ENCODE peak calls at places on chromosomes 13 and 19, in nine cellular contexts. One of them, this sample, is unnamed.
A peak's percentile ranks its signal among the peaks of the same experiment; 100 is the strongest.

GRCh38 chr19:35206379-35206778 is 22.2 kb downstream of the FAM187B start:
- ATAC-seq in aorta: no peak
- ATAC-seq in activated B cell treated with CpG ODN at 0.5 μM for 24 hours: peak; percentile 51
- ATAC-seq in CD4-positive, alpha-beta T cell: peak; percentile 46
- ATAC-seq in activated T-cell treated with anti-CD3 and anti-CD28 coated beads, Interleukin-2, amount 50 U/mL, for 72 hours: peak; percentile 50
- ATAC-seq in CD8-positive, alpha-beta T cell: peak; percentile 28
- ATAC-seq in WTC11: no peak
- ATAC-seq in right cardiac atrium: no peak
- ATAC-seq in left cardiac atrium: no peak
- ATAC-seq in this sample: peak; percentile 87

GRCh38 chr13:36818483-36819063 is 449 bp upstream of the RFXAP start:
- ATAC-seq in aorta: peak; percentile 27
- ATAC-seq in activated B cell treated with CpG ODN at 0.5 μM for 24 hours: no peak
- ATAC-seq in CD4-positive, alpha-beta T cell: no peak
- ATAC-seq in activated T-cell treated with anti-CD3 and anti-CD28 coated beads, Interleukin-2, amount 50 U/mL, for 72 hours: no peak
- ATAC-seq in CD8-positive, alpha-beta T cell: no peak
- ATAC-seq in WTC11: peak; percentile 18
- ATAC-seq in right cardiac atrium: no peak
- ATAC-seq in left cardiac atrium: no peak
- ATAC-seq in this sample: peak; percentile 1

GRCh38 chr13:44583126-44583525 is 7.0 kb upstream of the TSC22D1 start:
- ATAC-seq in aorta: no peak
- ATAC-seq in activated B cell treated with CpG ODN at 0.5 μM for 24 hours: no peak
- ATAC-seq in CD4-positive, alpha-beta T cell: no peak
- ATAC-seq in activated T-cell treated with anti-CD3 and anti-CD28 coated beads, Interleukin-2, amount 50 U/mL, for 72 hours: no peak
- ATAC-seq in CD8-positive, alpha-beta T cell: no peak
- ATAC-seq in WTC11: no peak
- ATAC-seq in right cardiac atrium: no peak
- ATAC-seq in left cardiac atrium: no peak
- ATAC-seq in this sample: no peak

GRCh38 chr13:25224151-25224550 is 52.1 kb upstream of the AMER2 start:
- ATAC-seq in aorta: no peak
- ATAC-seq in activated B cell treated with CpG ODN at 0.5 μM for 24 hours: no peak
- ATAC-seq in CD4-positive, alpha-beta T cell: no peak
- ATAC-seq in activated T-cell treated with anti-CD3 and anti-CD28 coated beads, Interleukin-2, amount 50 U/mL, for 72 hours: no peak
- ATAC-seq in CD8-positive, alpha-beta T cell: no peak
- ATAC-seq in WTC11: no peak
- ATAC-seq in right cardiac atrium: no peak
- ATAC-seq in left cardiac atrium: no peak
- ATAC-seq in this sample: no peak

GRCh38 chr19:10952809-10953208 is 8.0 kb upstream of the SMARCA4 start:
- ATAC-seq in aorta: no peak
- ATAC-seq in activated B cell treated with CpG ODN at 0.5 μM for 24 hours: no peak
- ATAC-seq in CD4-positive, alpha-beta T cell: no peak
- ATAC-seq in activated T-cell treated with anti-CD3 and anti-CD28 coated beads, Interleukin-2, amount 50 U/mL, for 72 hours: no peak
- ATAC-seq in CD8-positive, alpha-beta T cell: no peak
- ATAC-seq in WTC11: no peak
- ATAC-seq in right cardiac atrium: no peak
- ATAC-seq in left cardiac atrium: no peak
- ATAC-seq in this sample: no peak

GRCh38 chr13:102041544-102041943 is 360.3 kb downstream of the FGF14 start:
- ATAC-seq in aorta: no peak
- ATAC-seq in activated B cell treated with CpG ODN at 0.5 μM for 24 hours: no peak
- ATAC-seq in CD4-positive, alpha-beta T cell: no peak
- ATAC-seq in activated T-cell treated with anti-CD3 and anti-CD28 coated beads, Interleukin-2, amount 50 U/mL, for 72 hours: no peak
- ATAC-seq in CD8-positive, alpha-beta T cell: no peak
- ATAC-seq in WTC11: no peak
- ATAC-seq in right cardiac atrium: no peak
- ATAC-seq in left cardiac atrium: no peak
- ATAC-seq in this sample: no peak

GRCh38 chr13:59458908-59459579 is 704.7 kb downstream of the DIAPH3 start:
- ATAC-seq in aorta: no peak
- ATAC-seq in activated B cell treated with CpG ODN at 0.5 μM for 24 hours: no peak
- ATAC-seq in CD4-positive, alpha-beta T cell: no peak
- ATAC-seq in activated T-cell treated with anti-CD3 and anti-CD28 coated beads, Interleukin-2, amount 50 U/mL, for 72 hours: no peak
- ATAC-seq in CD8-positive, alpha-beta T cell: no peak
- ATAC-seq in WTC11: peak; percentile 81
- ATAC-seq in right cardiac atrium: peak; percentile 84
- ATAC-seq in left cardiac atrium: peak; percentile 95
- ATAC-seq in this sample: no peak

GRCh38 chr13:101785858-101786257 is 333.4 kb downstream of the ITGBL1 start:
- ATAC-seq in aorta: no peak
- ATAC-seq in activated B cell treated with CpG ODN at 0.5 μM for 24 hours: no peak
- ATAC-seq in CD4-positive, alpha-beta T cell: no peak
- ATAC-seq in activated T-cell treated with anti-CD3 and anti-CD28 coated beads, Interleukin-2, amount 50 U/mL, for 72 hours: no peak
- ATAC-seq in CD8-positive, alpha-beta T cell: no peak
- ATAC-seq in WTC11: peak; percentile 100
- ATAC-seq in right cardiac atrium: peak; percentile 68
- ATAC-seq in left cardiac atrium: peak; percentile 68
- ATAC-seq in this sample: peak; percentile 7

GRCh38 chr19:49497790-49498106 is 1.5 kb downstream of the RPS11 start:
- ATAC-seq in aorta: no peak
- ATAC-seq in activated B cell treated with CpG ODN at 0.5 μM for 24 hours: no peak
- ATAC-seq in CD4-positive, alpha-beta T cell: no peak
- ATAC-seq in activated T-cell treated with anti-CD3 and anti-CD28 coated beads, Interleukin-2, amount 50 U/mL, for 72 hours: no peak
- ATAC-seq in CD8-positive, alpha-beta T cell: no peak
- ATAC-seq in WTC11: no peak
- ATAC-seq in right cardiac atrium: no peak
- ATAC-seq in left cardiac atrium: no peak
- ATAC-seq in this sample: no peak

GRCh38 chr19:7294571-7295212 is 478 bp upstream of the INSR start:
- ATAC-seq in aorta: peak; percentile 86
- ATAC-seq in activated B cell treated with CpG ODN at 0.5 μM for 24 hours: peak; percentile 33
- ATAC-seq in CD4-positive, alpha-beta T cell: no peak
- ATAC-seq in activated T-cell treated with anti-CD3 and anti-CD28 coated beads, Interleukin-2, amount 50 U/mL, for 72 hours: peak; percentile 55
- ATAC-seq in CD8-positive, alpha-beta T cell: no peak
- ATAC-seq in WTC11: no peak
- ATAC-seq in right cardiac atrium: peak; percentile 80
- ATAC-seq in left cardiac atrium: peak; percentile 78
- ATAC-seq in this sample: peak; percentile 63

GRCh38 chr13:24184855-24185254 is 24.3 kb downstream of the SPATA13 start:
- ATAC-seq in aorta: no peak
- ATAC-seq in activated B cell treated with CpG ODN at 0.5 μM for 24 hours: no peak
- ATAC-seq in CD4-positive, alpha-beta T cell: no peak
- ATAC-seq in activated T-cell treated with anti-CD3 and anti-CD28 coated beads, Interleukin-2, amount 50 U/mL, for 72 hours: no peak
- ATAC-seq in CD8-positive, alpha-beta T cell: no peak
- ATAC-seq in WTC11: no peak
- ATAC-seq in right cardiac atrium: no peak
- ATAC-seq in left cardiac atrium: no peak
- ATAC-seq in this sample: no peak

GRCh38 chr19:47615230-47615629 is 6.3 kb downstream of the BICRA start:
- ATAC-seq in aorta: no peak
- ATAC-seq in activated B cell treated with CpG ODN at 0.5 μM for 24 hours: no peak
- ATAC-seq in CD4-positive, alpha-beta T cell: no peak
- ATAC-seq in activated T-cell treated with anti-CD3 and anti-CD28 coated beads, Interleukin-2, amount 50 U/mL, for 72 hours: no peak
- ATAC-seq in CD8-positive, alpha-beta T cell: no peak
- ATAC-seq in WTC11: no peak
- ATAC-seq in right cardiac atrium: no peak
- ATAC-seq in left cardiac atrium: no peak
- ATAC-seq in this sample: peak; percentile 84

GRCh38 chr13:43325636-43326035 is 302.2 kb downstream of the DNAJC15 start:
- ATAC-seq in aorta: no peak
- ATAC-seq in activated B cell treated with CpG ODN at 0.5 μM for 24 hours: no peak
- ATAC-seq in CD4-positive, alpha-beta T cell: no peak
- ATAC-seq in activated T-cell treated with anti-CD3 and anti-CD28 coated beads, Interleukin-2, amount 50 U/mL, for 72 hours: no peak
- ATAC-seq in CD8-positive, alpha-beta T cell: no peak
- ATAC-seq in WTC11: no peak
- ATAC-seq in right cardiac atrium: peak; percentile 40
- ATAC-seq in left cardiac atrium: peak; percentile 70
- ATAC-seq in this sample: no peak

GRCh38 chr13:99363391-99363790 is 56.2 kb upstream of the GPR183 start:
- ATAC-seq in aorta: no peak
- ATAC-seq in activated B cell treated with CpG ODN at 0.5 μM for 24 hours: no peak
- ATAC-seq in CD4-positive, alpha-beta T cell: no peak
- ATAC-seq in activated T-cell treated with anti-CD3 and anti-CD28 coated beads, Interleukin-2, amount 50 U/mL, for 72 hours: no peak
- ATAC-seq in CD8-positive, alpha-beta T cell: no peak
- ATAC-seq in WTC11: no peak
- ATAC-seq in right cardiac atrium: no peak
- ATAC-seq in left cardiac atrium: peak; percentile 21
- ATAC-seq in this sample: no peak

GRCh38 chr19:42069619-42070293 is at the start of gene GRIK5:
- ATAC-seq in aorta: peak; percentile 34
- ATAC-seq in activated B cell treated with CpG ODN at 0.5 μM for 24 hours: no peak
- ATAC-seq in CD4-positive, alpha-beta T cell: peak; percentile 32
- ATAC-seq in activated T-cell treated with anti-CD3 and anti-CD28 coated beads, Interleukin-2, amount 50 U/mL, for 72 hours: no peak
- ATAC-seq in CD8-positive, alpha-beta T cell: no peak
- ATAC-seq in WTC11: peak; percentile 53
- ATAC-seq in right cardiac atrium: peak; percentile 38
- ATAC-seq in left cardiac atrium: peak; percentile 64
- ATAC-seq in this sample: peak; percentile 20

GRCh38 chr19:3111586-3112247 is 17.6 kb downstream of the GNA11 start:
- ATAC-seq in aorta: no peak
- ATAC-seq in activated B cell treated with CpG ODN at 0.5 μM for 24 hours: no peak
- ATAC-seq in CD4-positive, alpha-beta T cell: no peak
- ATAC-seq in activated T-cell treated with anti-CD3 and anti-CD28 coated beads, Interleukin-2, amount 50 U/mL, for 72 hours: no peak
- ATAC-seq in CD8-positive, alpha-beta T cell: no peak
- ATAC-seq in WTC11: no peak
- ATAC-seq in right cardiac atrium: no peak
- ATAC-seq in left cardiac atrium: no peak
- ATAC-seq in this sample: no peak

GRCh38 chr19:3370728-3371591 is 4.6 kb downstream of the NFIC start:
- ATAC-seq in aorta: no peak
- ATAC-seq in activated B cell treated with CpG ODN at 0.5 μM for 24 hours: no peak
- ATAC-seq in CD4-positive, alpha-beta T cell: no peak
- ATAC-seq in activated T-cell treated with anti-CD3 and anti-CD28 coated beads, Interleukin-2, amount 50 U/mL, for 72 hours: no peak
- ATAC-seq in CD8-positive, alpha-beta T cell: no peak
- ATAC-seq in WTC11: no peak
- ATAC-seq in right cardiac atrium: no peak
- ATAC-seq in left cardiac atrium: no peak
- ATAC-seq in this sample: peak; percentile 39

GRCh38 chr13:27270594-27271520 is at the start of gene RASL11A:
- ATAC-seq in aorta: peak; percentile 96
- ATAC-seq in activated B cell treated with CpG ODN at 0.5 μM for 24 hours: peak; percentile 91
- ATAC-seq in CD4-positive, alpha-beta T cell: peak; percentile 91
- ATAC-seq in activated T-cell treated with anti-CD3 and anti-CD28 coated beads, Interleukin-2, amount 50 U/mL, for 72 hours: peak; percentile 89
- ATAC-seq in CD8-positive, alpha-beta T cell: peak; percentile 93
- ATAC-seq in WTC11: peak; percentile 90
- ATAC-seq in right cardiac atrium: peak; percentile 96
- ATAC-seq in left cardiac atrium: peak; percentile 96
- ATAC-seq in this sample: peak; percentile 93

GRCh38 chr19:32041681-32042292 is 303.6 kb upstream of the ZNF507 start:
- ATAC-seq in aorta: no peak
- ATAC-seq in activated B cell treated with CpG ODN at 0.5 μM for 24 hours: no peak
- ATAC-seq in CD4-positive, alpha-beta T cell: no peak
- ATAC-seq in activated T-cell treated with anti-CD3 and anti-CD28 coated beads, Interleukin-2, amount 50 U/mL, for 72 hours: no peak
- ATAC-seq in CD8-positive, alpha-beta T cell: no peak
- ATAC-seq in WTC11: peak; percentile 47
- ATAC-seq in right cardiac atrium: no peak
- ATAC-seq in left cardiac atrium: peak; percentile 33
- ATAC-seq in this sample: no peak

GRCh38 chr19:28500982-28501633 is 711.8 kb downstream of the UQCRFS1 start:
- ATAC-seq in aorta: no peak
- ATAC-seq in activated B cell treated with CpG ODN at 0.5 μM for 24 hours: no peak
- ATAC-seq in CD4-positive, alpha-beta T cell: no peak
- ATAC-seq in activated T-cell treated with anti-CD3 and anti-CD28 coated beads, Interleukin-2, amount 50 U/mL, for 72 hours: no peak
- ATAC-seq in CD8-positive, alpha-beta T cell: no peak
- ATAC-seq in WTC11: no peak
- ATAC-seq in right cardiac atrium: no peak
- ATAC-seq in left cardiac atrium: no peak
- ATAC-seq in this sample: no peak

GRCh38 chr13:87274209-87274819 is 396.9 kb upstream of the SLITRK5 start:
- ATAC-seq in aorta: no peak
- ATAC-seq in activated B cell treated with CpG ODN at 0.5 μM for 24 hours: no peak
- ATAC-seq in CD4-positive, alpha-beta T cell: no peak
- ATAC-seq in activated T-cell treated with anti-CD3 and anti-CD28 coated beads, Interleukin-2, amount 50 U/mL, for 72 hours: no peak
- ATAC-seq in CD8-positive, alpha-beta T cell: no peak
- ATAC-seq in WTC11: peak; percentile 92
- ATAC-seq in right cardiac atrium: no peak
- ATAC-seq in left cardiac atrium: no peak
- ATAC-seq in this sample: no peak

GRCh38 chr19:43777163-43777700 is 3.5 kb downstream of the KCNN4 start:
- ATAC-seq in aorta: no peak
- ATAC-seq in activated B cell treated with CpG ODN at 0.5 μM for 24 hours: no peak
- ATAC-seq in CD4-positive, alpha-beta T cell: peak; percentile 67
- ATAC-seq in activated T-cell treated with anti-CD3 and anti-CD28 coated beads, Interleukin-2, amount 50 U/mL, for 72 hours: peak; percentile 2
- ATAC-seq in CD8-positive, alpha-beta T cell: peak; percentile 65
- ATAC-seq in WTC11: no peak
- ATAC-seq in right cardiac atrium: no peak
- ATAC-seq in left cardiac atrium: no peak
- ATAC-seq in this sample: no peak

GRCh38 chr19:18013210-18013609 is 5.2 kb downstream of the ARRDC2 start:
- ATAC-seq in aorta: no peak
- ATAC-seq in activated B cell treated with CpG ODN at 0.5 μM for 24 hours: no peak
- ATAC-seq in CD4-positive, alpha-beta T cell: no peak
- ATAC-seq in activated T-cell treated with anti-CD3 and anti-CD28 coated beads, Interleukin-2, amount 50 U/mL, for 72 hours: no peak
- ATAC-seq in CD8-positive, alpha-beta T cell: no peak
- ATAC-seq in WTC11: no peak
- ATAC-seq in right cardiac atrium: no peak
- ATAC-seq in left cardiac atrium: no peak
- ATAC-seq in this sample: no peak

GRCh38 chr19:40320558-40320935 is 27.6 kb downstream of the C19orf47 start:
- ATAC-seq in aorta: no peak
- ATAC-seq in activated B cell treated with CpG ODN at 0.5 μM for 24 hours: no peak
- ATAC-seq in CD4-positive, alpha-beta T cell: no peak
- ATAC-seq in activated T-cell treated with anti-CD3 and anti-CD28 coated beads, Interleukin-2, amount 50 U/mL, for 72 hours: no peak
- ATAC-seq in CD8-positive, alpha-beta T cell: no peak
- ATAC-seq in WTC11: no peak
- ATAC-seq in right cardiac atrium: no peak
- ATAC-seq in left cardiac atrium: no peak
- ATAC-seq in this sample: no peak

GRCh38 chr13:79999601-80000000 is 341.3 kb downstream of the SPRY2 start:
- ATAC-seq in aorta: no peak
- ATAC-seq in activated B cell treated with CpG ODN at 0.5 μM for 24 hours: no peak
- ATAC-seq in CD4-positive, alpha-beta T cell: no peak
- ATAC-seq in activated T-cell treated with anti-CD3 and anti-CD28 coated beads, Interleukin-2, amount 50 U/mL, for 72 hours: no peak
- ATAC-seq in CD8-positive, alpha-beta T cell: no peak
- ATAC-seq in WTC11: no peak
- ATAC-seq in right cardiac atrium: no peak
- ATAC-seq in left cardiac atrium: no peak
- ATAC-seq in this sample: no peak

GRCh38 chr19:54684537-54684936 is 21.8 kb downstream of the LILRB4 start:
- ATAC-seq in aorta: no peak
- ATAC-seq in activated B cell treated with CpG ODN at 0.5 μM for 24 hours: no peak
- ATAC-seq in CD4-positive, alpha-beta T cell: no peak
- ATAC-seq in activated T-cell treated with anti-CD3 and anti-CD28 coated beads, Interleukin-2, amount 50 U/mL, for 72 hours: no peak
- ATAC-seq in CD8-positive, alpha-beta T cell: no peak
- ATAC-seq in WTC11: no peak
- ATAC-seq in right cardiac atrium: no peak
- ATAC-seq in left cardiac atrium: no peak
- ATAC-seq in this sample: no peak

GRCh38 chr19:16829822-16830289 is 658 bp downstream of the SIN3B start:
- ATAC-seq in aorta: peak; percentile 6
- ATAC-seq in activated B cell treated with CpG ODN at 0.5 μM for 24 hours: no peak
- ATAC-seq in CD4-positive, alpha-beta T cell: no peak
- ATAC-seq in activated T-cell treated with anti-CD3 and anti-CD28 coated beads, Interleukin-2, amount 50 U/mL, for 72 hours: no peak
- ATAC-seq in CD8-positive, alpha-beta T cell: no peak
- ATAC-seq in WTC11: no peak
- ATAC-seq in right cardiac atrium: peak; percentile 7
- ATAC-seq in left cardiac atrium: peak; percentile 10
- ATAC-seq in this sample: peak; percentile 5

GRCh38 chr19:19315444-19315843 is 4.9 kb downstream of the SUGP1 start:
- ATAC-seq in aorta: no peak
- ATAC-seq in activated B cell treated with CpG ODN at 0.5 μM for 24 hours: no peak
- ATAC-seq in CD4-positive, alpha-beta T cell: no peak
- ATAC-seq in activated T-cell treated with anti-CD3 and anti-CD28 coated beads, Interleukin-2, amount 50 U/mL, for 72 hours: no peak
- ATAC-seq in CD8-positive, alpha-beta T cell: no peak
- ATAC-seq in WTC11: peak; percentile 9
- ATAC-seq in right cardiac atrium: no peak
- ATAC-seq in left cardiac atrium: no peak
- ATAC-seq in this sample: no peak

GRCh38 chr19:38721977-38722773 is 22.1 kb downstream of the CAPN12 start:
- ATAC-seq in aorta: no peak
- ATAC-seq in activated B cell treated with CpG ODN at 0.5 μM for 24 hours: no peak
- ATAC-seq in CD4-positive, alpha-beta T cell: no peak
- ATAC-seq in activated T-cell treated with anti-CD3 and anti-CD28 coated beads, Interleukin-2, amount 50 U/mL, for 72 hours: no peak
- ATAC-seq in CD8-positive, alpha-beta T cell: no peak
- ATAC-seq in WTC11: no peak
- ATAC-seq in right cardiac atrium: peak; percentile 64
- ATAC-seq in left cardiac atrium: peak; percentile 31
- ATAC-seq in this sample: no peak

GRCh38 chr19:3146677-3147100 is 10.9 kb downstream of the GNA15 start:
- ATAC-seq in aorta: no peak
- ATAC-seq in activated B cell treated with CpG ODN at 0.5 μM for 24 hours: peak; percentile 55
- ATAC-seq in CD4-positive, alpha-beta T cell: peak; percentile 75
- ATAC-seq in activated T-cell treated with anti-CD3 and anti-CD28 coated beads, Interleukin-2, amount 50 U/mL, for 72 hours: peak; percentile 70
- ATAC-seq in CD8-positive, alpha-beta T cell: peak; percentile 77
- ATAC-seq in WTC11: peak; percentile 77
- ATAC-seq in right cardiac atrium: no peak
- ATAC-seq in left cardiac atrium: peak; percentile 21
- ATAC-seq in this sample: peak; percentile 49

This sample was measured in stimulated activated memory B cell treated with anti-CD40 and anti-IgM and Interleukin-4, amounts not matched to agents 10 μg/mL and 1 μg/mL and 100 μg/mL, for 72 hours.